ENCODE peak calls at places on chromosomes 16 and 17, in six cellular contexts. One of them, this sample, is unnamed.

GRCh38 chr17:1050246-1050995 is 53.5 kb downstream of the TIMM22 start:
- DNase-seq in spleen: peak; percentile 54
- DNase-seq in CD8-positive, alpha-beta T cell: no peak
- DNase-seq in fibroblast of lung: no peak
- DNase-seq in ascending aorta: no peak
- DNase-seq in suprapubic skin: no peak
- DNase-seq in this sample: no peak

GRCh38 chr17:81386646-81387234 is 8.5 kb upstream of the BAHCC1 start:
- DNase-seq in CD8-positive, alpha-beta T cell: no peak
- DNase-seq in suprapubic skin: no peak
- DNase-seq in fibroblast of lung: no peak
- DNase-seq in ascending aorta: no peak
- DNase-seq in spleen: no peak
- DNase-seq in this sample: no peak

GRCh38 chr17:3818786-3819185 is 17.8 kb upstream of the ITGAE start:
- DNase-seq in suprapubic skin: no peak
- DNase-seq in fibroblast of lung: no peak
- DNase-seq in ascending aorta: no peak
- DNase-seq in CD8-positive, alpha-beta T cell: no peak
- DNase-seq in spleen: no peak
- DNase-seq in this sample: no peak

GRCh38 chr16:25988089-25988488 is 296.3 kb downstream of the HS3ST4 start:
- DNase-seq in ascending aorta: no peak
- DNase-seq in fibroblast of lung: no peak
- DNase-seq in suprapubic skin: no peak
- DNase-seq in CD8-positive, alpha-beta T cell: no peak
- DNase-seq in spleen: no peak
- DNase-seq in this sample: no peak

GRCh38 chr16:53768593-53768992 is 64.6 kb downstream of the FTO start:
- DNase-seq in CD8-positive, alpha-beta T cell: no peak
- DNase-seq in suprapubic skin: no peak
- DNase-seq in spleen: no peak
- DNase-seq in ascending aorta: no peak
- DNase-seq in fibroblast of lung: peak; percentile 89
- DNase-seq in this sample: no peak

GRCh38 chr17:63140255-63140654 is 174.2 kb downstream of the TANC2 start:
- DNase-seq in ascending aorta: no peak
- DNase-seq in CD8-positive, alpha-beta T cell: no peak
- DNase-seq in spleen: no peak
- DNase-seq in suprapubic skin: no peak
- DNase-seq in fibroblast of lung: peak; percentile 67
- DNase-seq in this sample: no peak

GRCh38 chr17:50344712-50345380 is 1.1 kb upstream of the XYLT2 start:
- DNase-seq in ascending aorta: no peak
- DNase-seq in suprapubic skin: peak; percentile 76
- DNase-seq in fibroblast of lung: no peak
- DNase-seq in spleen: no peak
- DNase-seq in CD8-positive, alpha-beta T cell: no peak
- DNase-seq in this sample: peak; percentile 31

GRCh38 chr16:29900102-29900887 is at the start of gene ASPHD1:
- DNase-seq in ascending aorta: peak; percentile 81
- DNase-seq in suprapubic skin: no peak
- DNase-seq in spleen: peak; percentile 91
- DNase-seq in CD8-positive, alpha-beta T cell: no peak
- DNase-seq in fibroblast of lung: peak; percentile 67
- DNase-seq in this sample: peak; percentile 87

GRCh38 chr16:13313351-13313750 is 412.0 kb downstream of the SHISA9 start:
- DNase-seq in spleen: no peak
- DNase-seq in ascending aorta: no peak
- DNase-seq in suprapubic skin: no peak
- DNase-seq in CD8-positive, alpha-beta T cell: no peak
- DNase-seq in fibroblast of lung: no peak
- DNase-seq in this sample: no peak

GRCh38 chr17:8140413-8141029 is 11.7 kb downstream of the PER1 start:
- DNase-seq in fibroblast of lung: no peak
- DNase-seq in spleen: peak; percentile 75
- DNase-seq in ascending aorta: no peak
- DNase-seq in CD8-positive, alpha-beta T cell: no peak
- DNase-seq in suprapubic skin: no peak
- DNase-seq in this sample: no peak

GRCh38 chr17:73987395-73987794 is 216.1 kb upstream of the RPL38 start:
- DNase-seq in CD8-positive, alpha-beta T cell: no peak
- DNase-seq in spleen: peak; percentile 49
- DNase-seq in fibroblast of lung: no peak
- DNase-seq in suprapubic skin: no peak
- DNase-seq in ascending aorta: no peak
- DNase-seq in this sample: no peak

GRCh38 chr16:56549744-56550385 is 15.0 kb upstream of the MT4 start:
- DNase-seq in fibroblast of lung: no peak
- DNase-seq in spleen: no peak
- DNase-seq in CD8-positive, alpha-beta T cell: no peak
- DNase-seq in suprapubic skin: no peak
- DNase-seq in ascending aorta: no peak
- DNase-seq in this sample: no peak

GRCh38 chr17:76772842-76773521 is 35.1 kb downstream of the MFSD11 start:
- DNase-seq in CD8-positive, alpha-beta T cell: no peak
- DNase-seq in ascending aorta: no peak
- DNase-seq in spleen: no peak
- DNase-seq in fibroblast of lung: peak; percentile 62
- DNase-seq in suprapubic skin: no peak
- DNase-seq in this sample: peak; percentile 71

DNA sequence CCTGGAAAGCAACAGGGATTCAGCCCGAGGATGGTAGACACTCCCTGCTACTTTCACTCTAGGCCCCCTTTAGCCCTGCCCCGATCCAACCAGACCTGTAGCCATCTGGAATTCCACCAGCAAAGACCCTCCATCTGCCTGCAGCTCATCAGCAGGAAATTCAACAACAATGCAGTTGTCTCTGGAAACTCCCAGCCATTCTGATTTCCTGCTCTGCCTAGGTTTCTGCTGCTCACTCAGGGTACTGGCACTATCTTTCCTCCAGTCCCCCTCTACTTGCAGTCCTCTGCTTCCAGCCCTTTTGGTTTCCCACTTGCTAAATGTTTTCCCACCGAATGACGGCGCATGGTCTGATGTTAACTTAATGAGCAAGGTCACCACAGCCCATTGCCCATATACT is 2.7 kb upstream of the SP6 start:
- DNase-seq in suprapubic skin: no peak
- DNase-seq in ascending aorta: no peak
- DNase-seq in CD8-positive, alpha-beta T cell: no peak
- DNase-seq in spleen: no peak
- DNase-seq in fibroblast of lung: no peak
- DNase-seq in this sample: no peak
- TF ChIP-seq CTCF in suprapubic skin: no peak
- TF ChIP-seq CTCF in ascending aorta: no peak
- TF ChIP-seq CTCF in CD8-positive, alpha-beta T cell: no peak
- TF ChIP-seq CTCF in spleen: no peak
- TF ChIP-seq CTCF in fibroblast of lung: no peak
- TF ChIP-seq CTCF in this sample: no peak

GRCh38 chr16:15751940-15752339 is 101.9 kb downstream of the NDE1 start:
- DNase-seq in ascending aorta: no peak
- DNase-seq in CD8-positive, alpha-beta T cell: no peak
- DNase-seq in spleen: no peak
- DNase-seq in suprapubic skin: no peak
- DNase-seq in fibroblast of lung: no peak
- DNase-seq in this sample: no peak
- H3K4me1 ChIP-seq in ascending aorta: no peaks in the 10 kb centered on the region
- H3K4me1 ChIP-seq in CD8-positive, alpha-beta T cell: no peaks in the 10 kb centered on the region
- H3K4me1 ChIP-seq in spleen: no peaks in the 10 kb centered on the region
- H3K4me1 ChIP-seq in suprapubic skin: no peaks in the 10 kb centered on the region
- H3K4me1 ChIP-seq in fibroblast of lung: no peaks in the 10 kb centered on the region
- H3K4me1 ChIP-seq in this sample: no peaks in the 10 kb centered on the region

GRCh38 chr17:38456031-38456815 is 28.0 kb downstream of the ARHGAP23 start:
- DNase-seq in CD8-positive, alpha-beta T cell: no peak
- DNase-seq in spleen: no peak
- DNase-seq in ascending aorta: no peak
- DNase-seq in suprapubic skin: no peak
- DNase-seq in fibroblast of lung: no peak
- DNase-seq in this sample: no peak
- TF ChIP-seq CTCF in CD8-positive, alpha-beta T cell: no peak
- TF ChIP-seq CTCF in spleen: no peak
- TF ChIP-seq CTCF in ascending aorta: peak; percentile 12
- TF ChIP-seq CTCF in suprapubic skin: no peak
- TF ChIP-seq CTCF in fibroblast of lung: peak; percentile 31
- TF ChIP-seq CTCF in this sample: no peak

DNA sequence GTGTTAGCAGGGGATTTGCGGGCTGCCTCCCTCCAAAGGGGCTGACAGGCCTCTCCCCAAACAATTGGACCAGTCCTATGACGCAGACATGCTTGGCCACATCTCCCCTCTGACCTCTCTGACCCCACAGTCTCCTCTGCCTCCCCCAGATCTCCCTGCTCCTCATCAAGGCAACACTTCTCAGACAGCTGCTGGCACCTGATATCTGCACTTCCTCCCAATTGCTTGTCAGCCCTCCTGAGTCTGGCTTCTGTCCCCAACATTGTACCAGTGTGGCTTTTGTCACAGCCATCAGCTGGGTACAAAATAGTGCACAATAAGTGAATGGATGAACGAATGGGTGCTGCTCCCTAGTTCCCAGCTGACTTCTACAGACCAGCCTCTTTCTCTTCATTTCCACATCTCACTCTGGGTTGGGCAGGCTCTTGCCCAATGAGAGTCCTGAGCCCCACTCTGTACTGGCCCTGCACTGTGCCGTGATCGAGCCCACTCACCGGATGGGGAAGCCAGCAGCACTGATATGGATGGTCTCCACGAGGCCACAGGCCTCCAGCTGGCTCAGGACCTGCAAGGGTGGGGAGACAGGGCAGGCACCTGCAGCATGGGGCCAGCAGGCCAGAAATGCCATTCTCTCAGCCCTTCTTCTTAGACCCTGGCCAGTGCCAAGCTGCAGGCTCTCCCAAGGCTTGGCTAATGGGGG is 17.1 kb downstream of the ZNHIT3 start:
- DNase-seq in CD8-positive, alpha-beta T cell: no peak
- DNase-seq in suprapubic skin: no peak
- DNase-seq in spleen: no peak
- DNase-seq in ascending aorta: no peak
- DNase-seq in fibroblast of lung: no peak
- DNase-seq in this sample: no peak
- H3K4me1 ChIP-seq in CD8-positive, alpha-beta T cell: no peaks in the 10 kb centered on the region
- H3K4me1 ChIP-seq in suprapubic skin: no peaks in the 10 kb centered on the region
- H3K4me1 ChIP-seq in spleen: no peaks in the 10 kb centered on the region
- H3K4me1 ChIP-seq in ascending aorta: no peaks in the 10 kb centered on the region
- H3K4me1 ChIP-seq in fibroblast of lung: no peaks in the 10 kb centered on the region
- H3K4me1 ChIP-seq in this sample: no peaks in the 10 kb centered on the region

DNA sequence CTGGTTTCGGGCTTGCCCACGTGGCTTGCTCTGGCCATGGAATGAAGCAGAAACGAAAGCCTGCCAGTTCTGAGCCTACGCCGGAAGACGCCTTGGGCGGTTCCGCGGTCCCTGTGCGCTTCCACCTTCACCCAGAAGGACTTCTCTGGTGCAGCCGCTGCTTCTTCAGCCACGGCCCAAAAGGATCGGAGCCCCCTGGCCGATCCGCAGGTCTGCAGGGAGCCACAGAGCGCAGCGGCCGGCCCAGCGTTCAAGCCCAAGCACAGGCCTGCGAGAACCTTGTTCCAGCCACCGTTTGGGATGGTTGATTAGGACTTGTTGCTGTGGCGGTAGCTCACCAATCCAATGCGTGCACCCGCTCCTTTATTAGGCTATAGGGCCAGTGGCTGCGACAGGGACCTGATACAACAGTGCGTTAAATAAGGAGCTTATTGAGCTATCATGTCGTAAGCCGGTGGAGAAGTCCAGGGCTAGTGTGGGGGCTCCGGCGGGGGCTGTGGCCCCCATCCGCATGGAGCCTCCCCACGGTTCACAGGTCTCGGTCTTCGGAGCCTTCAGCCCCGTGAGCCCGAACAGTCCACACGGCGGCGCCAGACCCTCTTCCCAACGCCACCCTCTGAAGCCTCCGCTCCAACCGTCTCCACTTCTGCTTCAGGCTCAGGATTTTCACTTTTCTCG is 10.2 kb upstream of the MPP2 start:
- DNase-seq in spleen: peak; percentile 81
- DNase-seq in CD8-positive, alpha-beta T cell: no peak
- DNase-seq in suprapubic skin: no peak
- DNase-seq in fibroblast of lung: peak; percentile 37
- DNase-seq in ascending aorta: peak; percentile 60
- DNase-seq in this sample: no peak
- TF ChIP-seq CTCF in spleen: peak; percentile 55
- TF ChIP-seq CTCF in CD8-positive, alpha-beta T cell: peak; percentile 33
- TF ChIP-seq CTCF in suprapubic skin: peak; percentile 49
- TF ChIP-seq CTCF in fibroblast of lung: peak; percentile 27
- TF ChIP-seq CTCF in ascending aorta: peak; percentile 60
- TF ChIP-seq CTCF in this sample: peak; percentile 38

GRCh38 chr17:29159286-29159860 is 20.8 kb downstream of the MYO18A start:
- DNase-seq in CD8-positive, alpha-beta T cell: no peak
- DNase-seq in spleen: peak; percentile 47
- DNase-seq in suprapubic skin: no peak
- DNase-seq in ascending aorta: peak; percentile 56
- DNase-seq in fibroblast of lung: no peak
- DNase-seq in this sample: no peak

GRCh38 chr17:29160253-29160652 is 19.9 kb downstream of the MYO18A start:
- DNase-seq in CD8-positive, alpha-beta T cell: no peak
- DNase-seq in ascending aorta: no peak
- DNase-seq in spleen: peak; percentile 22
- DNase-seq in fibroblast of lung: no peak
- DNase-seq in suprapubic skin: no peak
- DNase-seq in this sample: no peak

GRCh38 chr17:29158096-29158495 is 22.1 kb downstream of the MYO18A start:
- DNase-seq in CD8-positive, alpha-beta T cell: no peak
- DNase-seq in fibroblast of lung: no peak
- DNase-seq in ascending aorta: no peak
- DNase-seq in suprapubic skin: no peak
- DNase-seq in spleen: peak; percentile 58
- DNase-seq in this sample: no peak

GRCh38 chr17:29157310-29157709 is 22.9 kb downstream of the MYO18A start:
- DNase-seq in spleen: no peak
- DNase-seq in ascending aorta: no peak
- DNase-seq in CD8-positive, alpha-beta T cell: no peak
- DNase-seq in fibroblast of lung: no peak
- DNase-seq in suprapubic skin: no peak
- DNase-seq in this sample: no peak

DNA sequence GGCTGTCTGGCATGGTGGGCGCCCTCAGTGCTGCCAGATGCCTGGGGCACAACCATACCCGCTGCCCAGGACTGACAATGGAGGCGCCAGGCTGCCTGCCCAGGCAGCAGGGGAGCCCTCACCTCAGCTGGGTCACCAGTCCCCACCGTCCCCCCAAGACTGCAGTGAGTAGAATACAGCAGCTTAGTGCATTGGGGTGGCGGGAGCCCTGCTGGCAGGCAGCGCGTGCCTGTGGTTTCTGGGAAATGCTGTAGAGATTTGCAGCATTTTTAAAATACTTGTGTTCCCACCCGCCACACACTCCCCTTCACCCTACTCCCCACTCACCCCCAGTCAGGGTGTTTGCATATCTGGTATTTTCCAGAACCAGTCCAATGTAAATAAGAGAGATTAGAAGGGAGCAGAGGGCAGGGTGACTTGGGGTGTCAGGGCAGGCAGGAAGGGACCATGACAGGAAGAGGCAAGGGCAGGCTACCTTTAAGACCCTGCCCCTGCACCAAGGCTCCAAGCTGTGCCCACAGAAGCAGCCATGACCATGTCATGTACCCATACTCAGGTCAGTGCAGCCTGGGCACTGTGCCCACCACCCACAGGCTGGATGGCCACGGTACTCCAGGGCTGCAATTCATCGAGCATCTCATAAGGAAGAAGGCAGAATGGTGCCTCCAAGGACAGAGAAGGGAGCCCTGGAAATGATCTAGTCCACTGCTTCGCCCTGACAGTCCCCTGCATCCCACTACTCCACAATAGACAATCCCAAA is 21.5 kb downstream of the MYO18A start:
- DNase-seq in suprapubic skin: no peak
- DNase-seq in CD8-positive, alpha-beta T cell: no peak
- DNase-seq in fibroblast of lung: peak; percentile 67
- DNase-seq in ascending aorta: peak; percentile 58
- DNase-seq in spleen: peak; percentile 60
- DNase-seq in this sample: no peak
- H3K4me1 ChIP-seq in suprapubic skin: peaks cover 70% of the 10 kb centered on the region
- H3K4me1 ChIP-seq in CD8-positive, alpha-beta T cell: peaks cover 15% of the 10 kb centered on the region
- H3K4me1 ChIP-seq in fibroblast of lung: peaks cover 48% of the 10 kb centered on the region
- H3K4me1 ChIP-seq in ascending aorta: peaks cover 40% of the 10 kb centered on the region
- H3K4me1 ChIP-seq in spleen: peaks cover 84% of the 10 kb centered on the region
- H3K4me1 ChIP-seq in this sample: peaks cover 47% of the 10 kb centered on the region

This sample was measured in RWPE2.